ENCODE peak calls at places on chromosomes 2 and 18, in seven cellular contexts. W, K, N, S, B, R and U are unnamed samples.

GRCh38 chr2:220882507-220882906 is 689.6 kb downstream of the EPHA4 start:
- DNase-seq in B (no peak), S (no peak), W (no peak), N (no peak), K (no peak), R (no peak), U (no peak)

GRCh38 chr2:206521612-206522011 is 78.3 kb downstream of the ADAM23 start:
- DNase-seq in W (no peak), N (no peak), K (no peak), S (no peak), R (no peak), B (no peak), U (no peak)

GRCh38 chr2:25250331-25251031 is 82.1 kb upstream of the POMC start:
- DNase-seq in W (peak), R (no peak), N (no peak), B (no peak), S (no peak), K (no peak), U (no peak)

GRCh38 chr2:134401789-134402188 is 147.9 kb downstream of the MGAT5 start:
- DNase-seq in W (no peak), R (no peak), N (no peak), S (no peak), B (no peak), K (no peak), U (no peak)

GRCh38 chr2:9219027-9219445 is 12.4 kb downstream of the ASAP2 start:
- DNase-seq in K (no peak), R (no peak), W (no peak), S (no peak), N (no peak), B (no peak), U (no peak)

GRCh38 chr2:29450823-29451222 is 335.6 kb downstream of the CLIP4 start:
- DNase-seq in R (no peak), N (no peak), W (no peak), K (no peak), B (no peak), S (no peak), U (no peak)

GRCh38 chr2:240839152-240840143 is 19.4 kb upstream of the KIF1A start:
- DNase-seq in K (no peak), S (no peak), N (no peak), B (no peak), W (no peak), R (no peak), U (no peak)

GRCh38 chr18:41721103-41721502 is 233.9 kb upstream of the PIK3C3 start:
- DNase-seq in B (no peak), N (no peak), S (no peak), K (no peak), R (no peak), W (no peak), U (no peak)

GRCh38 chr2:212124597-212124996 is 414.0 kb downstream of the ERBB4 start:
- DNase-seq in R (no peak), N (no peak), W (no peak), S (no peak), K (no peak), B (no peak), U (no peak)